ENCODE peak calls at places on chromosomes 13 and 19, in eight cellular contexts. One of them, this sample, is unnamed.

GRCh38 chr19:39106201-39106600 is 19.4 kb upstream of the PAK4 start:
- DNase-seq in T-helper 17 cell: no peak
- DNase-seq in transverse colon: no peak
- DNase-seq in CD4-positive, CD25-positive, alpha-beta regulatory T cell: no peak
- DNase-seq in stimulated activated CD8-positive, alpha-beta memory T cell treated with anti-CD3 and anti-CD28 coated beads, Interleukin-4, amount 100 ng/mL, for 1 hour: no peak
- DNase-seq in IMR-90: no peak
- DNase-seq in heart right ventricle: no peak
- DNase-seq in ACHN: no peak
- DNase-seq in this sample: no peak

GRCh38 chr19:16297575-16298178 is 26.9 kb upstream of the KLF2 start:
- DNase-seq in CD4-positive, CD25-positive, alpha-beta regulatory T cell: no peak
- DNase-seq in stimulated activated CD8-positive, alpha-beta memory T cell treated with anti-CD3 and anti-CD28 coated beads, Interleukin-4, amount 100 ng/mL, for 1 hour: no peak
- DNase-seq in T-helper 17 cell: no peak
- DNase-seq in IMR-90: no peak
- DNase-seq in heart right ventricle: no peak
- DNase-seq in ACHN: no peak
- DNase-seq in transverse colon: peak; percentile 72
- DNase-seq in this sample: no peak

GRCh38 chr19:55795021-55795420 is 26.1 kb downstream of the RFPL4AL1 start:
- DNase-seq in stimulated activated CD8-positive, alpha-beta memory T cell treated with anti-CD3 and anti-CD28 coated beads, Interleukin-4, amount 100 ng/mL, for 1 hour: no peak
- DNase-seq in heart right ventricle: no peak
- DNase-seq in T-helper 17 cell: no peak
- DNase-seq in CD4-positive, CD25-positive, alpha-beta regulatory T cell: no peak
- DNase-seq in transverse colon: no peak
- DNase-seq in ACHN: no peak
- DNase-seq in IMR-90: no peak
- DNase-seq in this sample: no peak

GRCh38 chr13:105665284-105665683 is 870.2 kb downstream of the EFNB2 start:
- DNase-seq in ACHN: peak; percentile 57
- DNase-seq in heart right ventricle: no peak
- DNase-seq in stimulated activated CD8-positive, alpha-beta memory T cell treated with anti-CD3 and anti-CD28 coated beads, Interleukin-4, amount 100 ng/mL, for 1 hour: no peak
- DNase-seq in T-helper 17 cell: no peak
- DNase-seq in transverse colon: no peak
- DNase-seq in CD4-positive, CD25-positive, alpha-beta regulatory T cell: no peak
- DNase-seq in IMR-90: peak; percentile 54
- DNase-seq in this sample: no peak

GRCh38 chr13:60121288-60121687 is 42.4 kb downstream of the DIAPH3 start:
- DNase-seq in ACHN: no peak
- DNase-seq in stimulated activated CD8-positive, alpha-beta memory T cell treated with anti-CD3 and anti-CD28 coated beads, Interleukin-4, amount 100 ng/mL, for 1 hour: no peak
- DNase-seq in heart right ventricle: no peak
- DNase-seq in IMR-90: no peak
- DNase-seq in T-helper 17 cell: no peak
- DNase-seq in transverse colon: no peak
- DNase-seq in CD4-positive, CD25-positive, alpha-beta regulatory T cell: no peak
- DNase-seq in this sample: no peak

GRCh38 chr19:17054746-17055145 is 20.5 kb downstream of the HAUS8 start:
- DNase-seq in stimulated activated CD8-positive, alpha-beta memory T cell treated with anti-CD3 and anti-CD28 coated beads, Interleukin-4, amount 100 ng/mL, for 1 hour: no peak
- DNase-seq in CD4-positive, CD25-positive, alpha-beta regulatory T cell: no peak
- DNase-seq in T-helper 17 cell: no peak
- DNase-seq in ACHN: no peak
- DNase-seq in IMR-90: no peak
- DNase-seq in heart right ventricle: no peak
- DNase-seq in transverse colon: no peak
- DNase-seq in this sample: no peak

GRCh38 chr19:7831452-7831851 is 1.4 kb downstream of the EVI5L start:
- DNase-seq in transverse colon: peak; percentile 25
- DNase-seq in CD4-positive, CD25-positive, alpha-beta regulatory T cell: no peak
- DNase-seq in stimulated activated CD8-positive, alpha-beta memory T cell treated with anti-CD3 and anti-CD28 coated beads, Interleukin-4, amount 100 ng/mL, for 1 hour: no peak
- DNase-seq in T-helper 17 cell: no peak
- DNase-seq in IMR-90: peak; percentile 34
- DNase-seq in heart right ventricle: no peak
- DNase-seq in ACHN: peak; percentile 8
- DNase-seq in this sample: no peak

GRCh38 chr19:17555929-17556813 is 722 bp downstream of the COLGALT1 start:
- DNase-seq in transverse colon: peak; percentile 81
- DNase-seq in CD4-positive, CD25-positive, alpha-beta regulatory T cell: peak; percentile 41
- DNase-seq in ACHN: peak; percentile 64
- DNase-seq in T-helper 17 cell: no peak
- DNase-seq in heart right ventricle: peak; percentile 75
- DNase-seq in stimulated activated CD8-positive, alpha-beta memory T cell treated with anti-CD3 and anti-CD28 coated beads, Interleukin-4, amount 100 ng/mL, for 1 hour: no peak
- DNase-seq in IMR-90: peak; percentile 44
- DNase-seq in this sample: no peak

GRCh38 chr13:105193026-105193425 is 1342.4 kb downstream of the EFNB2 start:
- DNase-seq in CD4-positive, CD25-positive, alpha-beta regulatory T cell: no peak
- DNase-seq in heart right ventricle: no peak
- DNase-seq in ACHN: no peak
- DNase-seq in T-helper 17 cell: no peak
- DNase-seq in IMR-90: no peak
- DNase-seq in transverse colon: no peak
- DNase-seq in stimulated activated CD8-positive, alpha-beta memory T cell treated with anti-CD3 and anti-CD28 coated beads, Interleukin-4, amount 100 ng/mL, for 1 hour: no peak
- DNase-seq in this sample: no peak

This sample was measured in iPS DF 19.7.